ENCODE peak calls at places on chromosomes 12 and 14, in four cellular contexts. E, L, N and J are unnamed samples.

GRCh38 chr14:22689186-22689585 is 45.0 kb upstream of the OR6J1 start:
- DNase-seq in E (no peak), L (no peak), N (no peak), J (no peak)

GRCh38 chr12:11615481-11615880 is 34.0 kb upstream of the ETV6 start:
- DNase-seq in E (no peak), L (no peak), N (no peak), J (no peak)

GRCh38 chr12:94643585-94643984 is 6.8 kb downstream of the TMCC3 start:
- DNase-seq in E (no peak), L (no peak), N (no peak), J (no peak)

GRCh38 chr12:27549801-27550652 is 26.0 kb downstream of the PPFIBP1 start:
- DNase-seq in E (peak; percentile 23), L (peak; percentile 83), N (peak; percentile 88), J (no peak)

GRCh38 chr12:115847398-115847797 is 430.1 kb downstream of the MED13L start:
- DNase-seq in E (no peak), L (no peak), N (no peak), J (no peak)

GRCh38 chr14:73887116-73887490 is 444 bp downstream of the ZNF410 start:
- DNase-seq in E (no peak), L (no peak), N (no peak), J (no peak)

GRCh38 chr12:47296828-47297227 is 217.1 kb upstream of the AMIGO2 start:
- DNase-seq in E (no peak), L (no peak), N (no peak), J (no peak)

GRCh38 chr12:110743571-110744093 is 941 bp upstream of the PPP1CC start:
- DNase-seq in E (peak; percentile 18), L (peak; percentile 51), N (no peak), J (no peak)

GRCh38 chr12:51926718-51927117 is 19.4 kb downstream of the ACVRL1 start:
- DNase-seq in E (peak; percentile 70), L (no peak), N (no peak), J (no peak)

GRCh38 chr14:101462726-101463565 is 98.3 kb upstream of the DIO3 start:
- DNase-seq in E (no peak), L (no peak), N (no peak), J (no peak)

GRCh38 chr14:25042362-25043299 is 7.3 kb downstream of the STXBP6 start:
- DNase-seq in E (peak; percentile 24), L (no peak), N (no peak), J (no peak)

GRCh38 chr12:5254703-5255102 is 177.2 kb upstream of the NTF3 start:
- DNase-seq in E (no peak), L (no peak), N (no peak), J (no peak)

DNA sequence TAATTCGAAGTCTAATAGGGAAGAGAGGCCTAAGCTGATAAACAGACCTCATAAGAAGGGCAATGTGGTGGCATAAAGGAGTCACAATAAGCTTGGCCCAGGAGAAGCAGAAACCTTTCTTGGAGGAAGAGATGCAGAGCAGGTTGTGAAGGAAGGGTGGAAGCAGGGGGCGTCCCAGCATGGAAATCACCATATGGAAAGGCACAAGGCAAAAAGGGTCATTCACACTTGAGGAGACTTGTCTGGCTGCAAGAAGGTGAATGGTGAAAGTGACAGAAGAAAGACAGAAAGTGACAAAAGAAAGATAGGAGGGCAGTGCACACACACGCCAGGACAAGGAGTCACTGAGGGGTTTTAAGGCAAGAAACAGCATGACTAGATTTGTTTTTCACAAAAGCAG is 38.4 kb downstream of the GALNT4 start:
- DNase-seq in E (no peak), L (no peak), N (no peak), J (no peak)
- TF ChIP-seq CTCF in E (no peak), L (no peak), N (no peak), J (no peak)

DNA sequence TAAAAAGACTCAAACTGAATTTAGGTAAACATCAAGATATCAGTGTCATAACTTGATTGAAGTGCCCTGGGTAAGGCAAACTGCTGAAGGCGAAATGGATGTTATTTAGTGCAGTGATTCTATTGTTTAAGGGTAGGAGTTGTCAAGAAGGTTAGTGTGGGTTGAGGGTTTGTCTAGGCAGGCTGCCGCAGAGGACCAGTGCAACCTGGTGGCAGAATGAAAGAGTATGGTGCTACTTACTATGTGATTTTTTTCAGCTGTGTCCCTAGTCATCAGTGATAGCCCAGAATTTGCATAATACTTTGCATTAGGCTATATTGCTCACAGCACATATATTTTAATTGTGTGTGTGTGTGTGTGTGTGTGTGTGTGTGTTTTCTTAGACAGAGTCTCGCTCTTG is 1127.0 kb downstream of the GALC start:
- DNase-seq in E (no peak), L (no peak), N (no peak), J (no peak)
- TF ChIP-seq CTCF in E (no peak), L (no peak), N (no peak), J (no peak)

DNA sequence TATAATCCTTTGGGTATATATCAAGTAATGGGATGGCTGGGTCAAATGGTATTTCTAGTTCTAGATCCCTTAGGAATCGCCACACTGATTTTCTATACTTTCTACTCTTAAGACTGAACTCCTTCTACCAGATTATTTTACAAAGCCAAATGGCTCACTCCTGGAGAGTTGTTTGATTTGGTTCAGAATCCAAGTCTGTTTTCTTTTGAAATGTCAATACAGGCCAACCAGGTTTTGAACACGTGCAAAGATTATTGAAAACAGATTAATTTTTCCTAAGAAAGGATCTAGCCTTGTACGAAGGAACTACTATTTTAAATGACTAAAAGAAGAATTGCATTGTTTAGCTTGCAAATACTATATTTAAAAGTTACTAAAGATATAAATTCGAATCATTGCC is 38.6 kb downstream of the GPR65 start:
- DNase-seq in E (no peak), L (no peak), N (no peak), J (no peak)
- TF ChIP-seq CTCF in E (no peak), L (no peak), N (no peak), J (no peak)

GRCh38 chr12:9149372-9149771 is 33.7 kb upstream of the A2M start:
- DNase-seq in E (peak; percentile 41), L (no peak), N (no peak), J (no peak)
- TF ChIP-seq CTCF in E (no peak), L (no peak), N (no peak), J (no peak)